ENCODE peak calls at places on chromosomes 1 and 21, in nine cellular contexts. One of them, this sample, is unnamed.
A peak's percentile ranks its signal among the peaks of the same experiment; 100 is the strongest.

GRCh38 chr1:98035587-98035986 is 114.8 kb upstream of the DPYD start:
- DNase-seq in CD8-positive, alpha-beta T cell: no peak
- DNase-seq in OCI-LY7: no peak
- DNase-seq in HFF-Myc: no peak
- DNase-seq in mucosa of descending colon: no peak
- DNase-seq in cardiac fibroblast: peak; percentile 45
- DNase-seq in skeletal muscle cell: no peak
- DNase-seq in CD8-positive, alpha-beta memory T cell: no peak
- DNase-seq in breast epithelium: no peak
- DNase-seq in this sample: no peak

GRCh38 chr1:15742339-15742801 is at the start of gene TMEM82:
- DNase-seq in breast epithelium: no peak
- DNase-seq in OCI-LY7: no peak
- DNase-seq in CD8-positive, alpha-beta memory T cell: no peak
- DNase-seq in skeletal muscle cell: no peak
- DNase-seq in mucosa of descending colon: peak; percentile 79
- DNase-seq in HFF-Myc: no peak
- DNase-seq in cardiac fibroblast: no peak
- DNase-seq in CD8-positive, alpha-beta T cell: no peak
- DNase-seq in this sample: no peak

GRCh38 chr1:159943908-159944622 is 1.3 kb downstream of the IGSF9 start:
- DNase-seq in HFF-Myc: no peak
- DNase-seq in CD8-positive, alpha-beta memory T cell: no peak
- DNase-seq in cardiac fibroblast: no peak
- DNase-seq in OCI-LY7: no peak
- DNase-seq in mucosa of descending colon: no peak
- DNase-seq in CD8-positive, alpha-beta T cell: no peak
- DNase-seq in breast epithelium: no peak
- DNase-seq in skeletal muscle cell: no peak
- DNase-seq in this sample: no peak

GRCh38 chr1:84122780-84123382 is 21.2 kb upstream of the PRKACB start:
- DNase-seq in OCI-LY7: peak; percentile 60
- DNase-seq in CD8-positive, alpha-beta T cell: peak; percentile 59
- DNase-seq in breast epithelium: no peak
- DNase-seq in mucosa of descending colon: no peak
- DNase-seq in cardiac fibroblast: peak; percentile 80
- DNase-seq in skeletal muscle cell: no peak
- DNase-seq in CD8-positive, alpha-beta memory T cell: peak; percentile 44
- DNase-seq in HFF-Myc: peak; percentile 16
- DNase-seq in this sample: peak; percentile 44

GRCh38 chr1:214146523-214146922 is 134.4 kb upstream of the SMYD2 start:
- DNase-seq in CD8-positive, alpha-beta memory T cell: no peak
- DNase-seq in mucosa of descending colon: no peak
- DNase-seq in breast epithelium: no peak
- DNase-seq in OCI-LY7: no peak
- DNase-seq in cardiac fibroblast: no peak
- DNase-seq in HFF-Myc: no peak
- DNase-seq in skeletal muscle cell: no peak
- DNase-seq in CD8-positive, alpha-beta T cell: no peak
- DNase-seq in this sample: no peak

GRCh38 chr1:228101614-228101993 is 1.5 kb downstream of the C1orf35 start:
- DNase-seq in OCI-LY7: no peak
- DNase-seq in cardiac fibroblast: no peak
- DNase-seq in skeletal muscle cell: no peak
- DNase-seq in breast epithelium: no peak
- DNase-seq in CD8-positive, alpha-beta T cell: no peak
- DNase-seq in CD8-positive, alpha-beta memory T cell: no peak
- DNase-seq in HFF-Myc: no peak
- DNase-seq in mucosa of descending colon: peak; percentile 67
- DNase-seq in this sample: no peak

GRCh38 chr21:34612056-34612455 is 2.9 kb downstream of the RCAN1 start:
- DNase-seq in CD8-positive, alpha-beta memory T cell: no peak
- DNase-seq in skeletal muscle cell: no peak
- DNase-seq in HFF-Myc: no peak
- DNase-seq in breast epithelium: no peak
- DNase-seq in mucosa of descending colon: no peak
- DNase-seq in OCI-LY7: peak; percentile 17
- DNase-seq in CD8-positive, alpha-beta T cell: no peak
- DNase-seq in cardiac fibroblast: no peak
- DNase-seq in this sample: no peak

GRCh38 chr1:215568287-215568692 is 1.2 kb downstream of the KCTD3 start:
- DNase-seq in skeletal muscle cell: peak; percentile 37
- DNase-seq in CD8-positive, alpha-beta T cell: no peak
- DNase-seq in mucosa of descending colon: no peak
- DNase-seq in CD8-positive, alpha-beta memory T cell: no peak
- DNase-seq in breast epithelium: peak; percentile 25
- DNase-seq in cardiac fibroblast: peak; percentile 70
- DNase-seq in OCI-LY7: no peak
- DNase-seq in HFF-Myc: peak; percentile 24
- DNase-seq in this sample: peak; percentile 16

GRCh38 chr1:36384542-36385409 is 948 bp downstream of the STK40 start:
- DNase-seq in breast epithelium: peak; percentile 87
- DNase-seq in cardiac fibroblast: peak; percentile 27
- DNase-seq in mucosa of descending colon: peak; percentile 91
- DNase-seq in CD8-positive, alpha-beta T cell: peak; percentile 38
- DNase-seq in HFF-Myc: no peak
- DNase-seq in OCI-LY7: peak; percentile 63
- DNase-seq in skeletal muscle cell: no peak
- DNase-seq in CD8-positive, alpha-beta memory T cell: peak; percentile 54
- DNase-seq in this sample: peak; percentile 81

GRCh38 chr21:38790038-38790437 is 15.7 kb upstream of the ETS2 start:
- DNase-seq in cardiac fibroblast: no peak
- DNase-seq in OCI-LY7: no peak
- DNase-seq in CD8-positive, alpha-beta T cell: no peak
- DNase-seq in skeletal muscle cell: no peak
- DNase-seq in HFF-Myc: no peak
- DNase-seq in breast epithelium: no peak
- DNase-seq in mucosa of descending colon: no peak
- DNase-seq in CD8-positive, alpha-beta memory T cell: no peak
- DNase-seq in this sample: no peak

GRCh38 chr21:38789275-38789674 is 16.5 kb upstream of the ETS2 start:
- DNase-seq in OCI-LY7: no peak
- DNase-seq in mucosa of descending colon: no peak
- DNase-seq in CD8-positive, alpha-beta T cell: no peak
- DNase-seq in skeletal muscle cell: no peak
- DNase-seq in cardiac fibroblast: no peak
- DNase-seq in breast epithelium: no peak
- DNase-seq in CD8-positive, alpha-beta memory T cell: no peak
- DNase-seq in HFF-Myc: no peak
- DNase-seq in this sample: no peak

GRCh38 chr21:38787461-38788274 is 18.1 kb upstream of the ETS2 start:
- DNase-seq in breast epithelium: peak; percentile 75
- DNase-seq in skeletal muscle cell: peak; percentile 60
- DNase-seq in OCI-LY7: no peak
- DNase-seq in CD8-positive, alpha-beta memory T cell: no peak
- DNase-seq in HFF-Myc: peak; percentile 73
- DNase-seq in mucosa of descending colon: peak; percentile 83
- DNase-seq in cardiac fibroblast: peak; percentile 90
- DNase-seq in CD8-positive, alpha-beta T cell: no peak
- DNase-seq in this sample: no peak

GRCh38 chr21:38790961-38791360 is 14.8 kb upstream of the ETS2 start:
- DNase-seq in cardiac fibroblast: no peak
- DNase-seq in OCI-LY7: no peak
- DNase-seq in mucosa of descending colon: no peak
- DNase-seq in skeletal muscle cell: no peak
- DNase-seq in CD8-positive, alpha-beta memory T cell: no peak
- DNase-seq in HFF-Myc: no peak
- DNase-seq in breast epithelium: no peak
- DNase-seq in CD8-positive, alpha-beta T cell: no peak
- DNase-seq in this sample: no peak

DNA sequence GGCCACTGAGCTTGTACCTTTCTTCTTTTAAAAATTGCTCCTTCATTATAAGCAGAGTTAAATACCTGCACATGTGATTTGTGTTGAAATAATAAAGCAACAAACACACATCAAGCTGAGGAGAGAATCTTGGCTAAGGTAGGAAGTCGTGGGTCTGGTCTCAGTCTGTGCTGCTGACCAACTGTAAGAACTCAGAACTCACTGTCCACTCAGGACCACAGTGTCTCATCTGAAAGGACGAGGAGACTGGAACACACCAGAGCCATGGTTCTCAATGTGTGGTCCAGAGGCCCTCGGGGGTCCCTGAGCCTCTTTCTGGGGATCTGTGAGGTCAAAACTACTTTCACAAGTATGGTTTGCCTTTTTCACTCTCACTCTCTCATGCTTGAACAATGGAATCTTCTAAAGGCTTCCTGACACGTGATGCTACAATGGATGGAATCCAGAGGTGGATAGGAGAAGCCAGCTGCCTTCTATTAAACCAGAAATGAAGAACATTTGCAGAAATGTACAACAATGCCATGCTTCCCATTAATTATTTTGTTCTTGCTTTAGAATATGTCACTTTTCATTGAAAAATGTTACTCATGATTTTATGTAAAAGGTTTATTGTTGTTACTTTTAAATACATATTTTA is 17.3 kb upstream of the ETS2 start:
- DNase-seq in breast epithelium: no peak
- DNase-seq in HFF-Myc: no peak
- DNase-seq in cardiac fibroblast: peak; percentile 41
- DNase-seq in mucosa of descending colon: no peak
- DNase-seq in OCI-LY7: no peak
- DNase-seq in CD8-positive, alpha-beta T cell: no peak
- DNase-seq in CD8-positive, alpha-beta memory T cell: no peak
- DNase-seq in skeletal muscle cell: no peak
- DNase-seq in this sample: no peak
- H3K4me3 ChIP-seq in breast epithelium: no peak overlapping the region
- H3K4me3 ChIP-seq in HFF-Myc: no peak overlapping the region
- H3K4me3 ChIP-seq in cardiac fibroblast: no peak overlapping the region
- H3K4me3 ChIP-seq in mucosa of descending colon: no peak overlapping the region
- H3K4me3 ChIP-seq in OCI-LY7: no peak overlapping the region
- H3K4me3 ChIP-seq in CD8-positive, alpha-beta T cell: no peak overlapping the region
- H3K4me3 ChIP-seq in CD8-positive, alpha-beta memory T cell: no peak overlapping the region
- H3K4me3 ChIP-seq in skeletal muscle cell: no peak overlapping the region
- H3K4me3 ChIP-seq in this sample: no peak overlapping the region

DNA sequence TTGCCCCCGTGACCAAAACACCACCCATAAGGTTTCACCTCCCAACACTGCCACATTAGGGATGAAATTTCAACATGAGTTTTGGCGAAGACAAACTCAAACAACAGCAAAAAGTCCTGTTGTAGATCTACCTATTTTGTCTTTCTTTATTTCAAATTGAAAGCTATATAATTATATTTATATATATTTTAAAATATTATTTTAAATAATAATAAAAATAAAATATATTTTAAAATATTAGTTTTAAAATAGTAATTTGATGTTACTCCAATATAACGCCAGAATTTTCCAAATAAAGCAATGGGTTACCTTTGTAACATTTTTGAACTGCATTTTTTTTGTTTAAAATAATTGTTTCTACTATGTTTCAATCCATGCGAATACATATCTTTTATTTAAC is 263.5 kb upstream of the USP25 start:
- DNase-seq in CD8-positive, alpha-beta memory T cell: no peak
- DNase-seq in cardiac fibroblast: no peak
- DNase-seq in skeletal muscle cell: no peak
- DNase-seq in breast epithelium: no peak
- DNase-seq in mucosa of descending colon: no peak
- DNase-seq in OCI-LY7: no peak
- DNase-seq in CD8-positive, alpha-beta T cell: no peak
- DNase-seq in HFF-Myc: no peak
- DNase-seq in this sample: no peak
- H3K4me3 ChIP-seq in CD8-positive, alpha-beta memory T cell: no peak overlapping the region
- H3K4me3 ChIP-seq in cardiac fibroblast: no peak overlapping the region
- H3K4me3 ChIP-seq in skeletal muscle cell: no peak overlapping the region
- H3K4me3 ChIP-seq in breast epithelium: no peak overlapping the region
- H3K4me3 ChIP-seq in mucosa of descending colon: no peak overlapping the region
- H3K4me3 ChIP-seq in OCI-LY7: no peak overlapping the region
- H3K4me3 ChIP-seq in CD8-positive, alpha-beta T cell: no peak overlapping the region
- H3K4me3 ChIP-seq in HFF-Myc: no peak overlapping the region
- H3K4me3 ChIP-seq in this sample: no peak overlapping the region

DNA sequence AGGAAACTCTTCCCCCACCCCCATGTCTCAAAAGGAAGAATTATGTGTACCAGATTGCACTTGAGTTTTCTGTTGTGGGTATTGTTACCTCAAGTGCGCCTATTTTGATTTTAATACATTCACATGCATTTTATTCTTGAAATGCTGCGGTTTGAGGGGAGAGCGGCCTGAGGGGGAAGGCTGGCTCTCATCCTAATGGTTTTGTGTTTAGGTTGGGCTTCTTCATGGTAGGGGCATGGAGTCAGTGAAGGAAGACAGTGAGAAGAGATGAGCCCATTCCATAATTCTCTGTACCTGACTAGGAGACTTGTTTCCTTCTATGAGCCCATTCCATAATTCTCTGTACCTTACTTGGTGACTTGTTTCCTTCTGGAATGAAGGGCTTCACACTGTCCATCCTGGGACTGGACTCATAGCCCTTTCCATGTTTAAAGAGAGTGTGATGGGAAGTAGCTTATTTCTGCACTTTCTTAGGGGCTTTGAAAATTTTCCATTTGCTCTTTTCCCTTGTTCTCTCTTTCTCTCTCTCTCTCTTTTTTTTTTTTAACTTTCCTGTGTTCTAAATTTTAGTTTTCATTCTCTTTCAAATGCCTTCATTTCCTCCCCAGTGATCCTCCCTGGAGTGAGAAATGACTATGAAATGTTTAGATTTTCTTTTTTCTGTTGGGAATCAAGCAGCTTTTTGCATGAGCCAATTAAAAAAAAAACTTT is 1.9 kb downstream of the AK4 start:
- DNase-seq in OCI-LY7: no peak
- DNase-seq in CD8-positive, alpha-beta T cell: no peak
- DNase-seq in breast epithelium: no peak
- DNase-seq in mucosa of descending colon: no peak
- DNase-seq in CD8-positive, alpha-beta memory T cell: no peak
- DNase-seq in HFF-Myc: no peak
- DNase-seq in cardiac fibroblast: no peak
- DNase-seq in skeletal muscle cell: no peak
- DNase-seq in this sample: no peak
- H3K4me3 ChIP-seq in OCI-LY7: no peak overlapping the region
- H3K4me3 ChIP-seq in CD8-positive, alpha-beta T cell: no peak overlapping the region
- H3K4me3 ChIP-seq in breast epithelium: peak overlapping the region; percentile 97
- H3K4me3 ChIP-seq in mucosa of descending colon: no peak overlapping the region
- H3K4me3 ChIP-seq in CD8-positive, alpha-beta memory T cell: no peak overlapping the region
- H3K4me3 ChIP-seq in HFF-Myc: peak overlapping the region; percentile 66
- H3K4me3 ChIP-seq in cardiac fibroblast: no peak overlapping the region
- H3K4me3 ChIP-seq in skeletal muscle cell: peak overlapping the region; percentile 78
- H3K4me3 ChIP-seq in this sample: peak overlapping the region; percentile 63

DNA sequence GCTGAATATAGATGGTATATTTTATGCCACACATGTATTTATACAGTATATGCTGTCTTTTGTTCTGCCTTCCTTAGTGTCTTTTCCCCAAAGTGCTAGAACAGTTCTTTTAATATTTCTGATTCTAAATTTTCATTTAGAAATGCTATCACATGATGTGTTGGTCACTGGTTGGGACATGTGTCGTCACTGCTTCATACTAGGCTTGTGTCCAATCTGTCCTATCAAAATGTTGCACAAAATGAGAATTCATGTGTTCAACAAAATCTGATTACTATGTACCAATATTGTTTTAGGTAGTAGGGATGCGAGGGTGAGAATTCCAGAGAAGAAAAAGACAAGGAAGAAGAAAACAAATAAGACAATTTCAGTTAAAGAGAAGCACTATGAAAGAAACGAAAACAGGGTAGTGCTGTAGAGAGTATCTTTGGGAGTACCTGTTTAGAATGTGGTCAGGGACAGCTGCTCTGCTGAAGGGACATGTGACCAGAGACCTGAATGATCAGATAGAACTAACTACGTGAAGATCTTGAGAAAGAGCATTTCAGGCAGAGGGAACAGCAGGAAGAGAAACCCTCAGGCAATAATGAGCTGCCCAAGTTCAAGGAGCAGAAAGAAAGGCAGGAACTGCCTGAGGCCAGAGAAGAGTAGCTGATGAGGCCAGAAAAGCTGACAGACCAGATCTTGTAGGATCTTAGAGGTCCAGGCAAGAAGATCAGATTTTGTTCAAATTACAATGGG is 1.4 kb downstream of the KMO start:
- DNase-seq in CD8-positive, alpha-beta memory T cell: no peak
- DNase-seq in breast epithelium: no peak
- DNase-seq in HFF-Myc: no peak
- DNase-seq in mucosa of descending colon: no peak
- DNase-seq in skeletal muscle cell: no peak
- DNase-seq in OCI-LY7: peak; percentile 50
- DNase-seq in cardiac fibroblast: no peak
- DNase-seq in CD8-positive, alpha-beta T cell: no peak
- DNase-seq in this sample: no peak
- H3K4me3 ChIP-seq in CD8-positive, alpha-beta memory T cell: no peak overlapping the region
- H3K4me3 ChIP-seq in breast epithelium: no peak overlapping the region
- H3K4me3 ChIP-seq in HFF-Myc: no peak overlapping the region
- H3K4me3 ChIP-seq in mucosa of descending colon: no peak overlapping the region
- H3K4me3 ChIP-seq in skeletal muscle cell: no peak overlapping the region
- H3K4me3 ChIP-seq in OCI-LY7: peak overlapping the region; percentile 74
- H3K4me3 ChIP-seq in cardiac fibroblast: no peak overlapping the region
- H3K4me3 ChIP-seq in CD8-positive, alpha-beta T cell: no peak overlapping the region
- H3K4me3 ChIP-seq in this sample: no peak overlapping the region